ENCODE peak calls at places on chromosomes 1 and 21, in five cellular contexts. K is mucosa of gallbladder, H is EH, Q is fibroblast of mammary gland, U is AML-193. R is an unnamed sample.

GRCh38 chr21:42351626-42352432 is 1.0 kb upstream of the TFF2 start:
- DNase-seq in K (no peak), H (no peak), Q (no peak), U (no peak), R (no peak)

GRCh38 chr1:15128520-15129313 is 24.8 kb upstream of the TMEM51 start:
- DNase-seq in K (peak), H (peak), Q (peak), U (peak), R (no peak)

GRCh38 chr1:37094302-37094701 is 60.0 kb upstream of the GRIK3 start:
- DNase-seq in K (no peak), H (no peak), Q (no peak), U (no peak), R (no peak)

GRCh38 chr1:48955774-48956173 is 179.1 kb upstream of the BEND5 start:
- DNase-seq in K (no peak), H (no peak), Q (no peak), U (no peak), R (no peak)

GRCh38 chr1:208515123-208515522 is 270.9 kb upstream of the PLXNA2 start:
- DNase-seq in K (no peak), H (no peak), Q (no peak), U (no peak), R (no peak)

GRCh38 chr1:54671985-54672608 is 30.5 kb downstream of the MROH7 start:
- DNase-seq in K (peak), H (peak), Q (peak), U (peak), R (no peak)

GRCh38 chr1:44827197-44828002 is 15.7 kb downstream of the PTCH2 start:
- DNase-seq in K (no peak), H (no peak), Q (no peak), U (no peak), R (no peak)

GRCh38 chr1:239814306-239814881 is 277.3 kb upstream of the FMN2 start:
- DNase-seq in K (no peak), H (peak), Q (peak), U (no peak), R (no peak)

GRCh38 chr1:48920741-48921330 is 144.1 kb upstream of the BEND5 start:
- DNase-seq in K (no peak), H (no peak), Q (peak), U (no peak), R (no peak)

GRCh38 chr1:10196991-10197390 is 13.4 kb upstream of the KIF1B start:
- DNase-seq in K (no peak), H (no peak), Q (peak), U (no peak), R (no peak)

GRCh38 chr1:78279051-78279450 is 211.7 kb upstream of the PTGFR start:
- DNase-seq in K (no peak), H (peak), Q (peak), U (no peak), R (no peak)

GRCh38 chr1:63663873-63664272 is 70.7 kb downstream of the PGM1 start:
- DNase-seq in K (no peak), H (no peak), Q (peak), U (no peak), R (no peak)

GRCh38 chr21:42653492-42654061 is at the start of gene PDE9A:
- DNase-seq in K (peak), H (no peak), Q (no peak), U (no peak), R (no peak)

GRCh38 chr1:61337037-61337436 is 254.7 kb downstream of the NFIA start:
- DNase-seq in K (no peak), H (no peak), Q (peak), U (no peak), R (no peak)

GRCh38 chr1:39681294-39681693 is 9.4 kb upstream of the NT5C1A start:
- DNase-seq in K (no peak), H (no peak), Q (no peak), U (no peak), R (no peak)